ENCODE peak calls at places on chromosome X, in six cellular contexts. P, T, X, V, N and U are unnamed samples.

GRCh38 chrX:8345473-8345872 is 119.2 kb upstream of the VCX3B start:
- DNase-seq in P (no peak), T (no peak), X (no peak), V (no peak), N (no peak), U (no peak)

GRCh38 chrX:130658310-130658709 is 244.7 kb downstream of the ENOX2 start:
- DNase-seq in P (no peak), T (no peak), X (no peak), V (no peak), N (no peak), U (no peak)

GRCh38 chrX:34656842-34657780 is at the start of gene TMEM47:
- DNase-seq in P (peak; percentile 80), T (no peak), X (peak; percentile 78), V (peak; percentile 71), N (peak; percentile 80), U (peak; percentile 1)

GRCh38 chrX:131938749-131939148 is 84.4 kb upstream of the STK26 start:
- DNase-seq in P (no peak), T (no peak), X (no peak), V (no peak), N (no peak), U (no peak)

GRCh38 chrX:27987862-27988646 is 6.8 kb upstream of the DCAF8L1 start:
- DNase-seq in P (no peak), T (no peak), X (no peak), V (no peak), N (no peak), U (no peak)

GRCh38 chrX:98028691-98029090 is 1145.0 kb downstream of the RPA4 start:
- DNase-seq in P (no peak), T (no peak), X (no peak), V (no peak), N (no peak), U (no peak)

GRCh38 chrX:111040377-111041017 is 55.5 kb upstream of the PAK3 start:
- DNase-seq in P (no peak), T (no peak), X (no peak), V (no peak), N (no peak), U (no peak)

GRCh38 chrX:131595120-131595519 is 51.2 kb downstream of the OR13H1 start:
- DNase-seq in P (no peak), T (no peak), X (no peak), V (no peak), N (no peak), U (no peak)

GRCh38 chrX:75746891-75747639 is 38.0 kb downstream of the MAGEE2 start:
- DNase-seq in P (no peak), T (no peak), X (peak; percentile 47), V (peak; percentile 42), N (peak; percentile 55), U (no peak)

GRCh38 chrX:56813318-56813837 is 84.3 kb downstream of the NBDY start:
- DNase-seq in P (no peak), T (no peak), X (no peak), V (no peak), N (no peak), U (no peak)

GRCh38 chrX:15468036-15468435 is 25.1 kb downstream of the PIR start:
- DNase-seq in P (no peak), T (no peak), X (no peak), V (no peak), N (no peak), U (no peak)

GRCh38 chrX:110509778-110510510 is 151.3 kb downstream of the RTL9 start:
- DNase-seq in P (peak; percentile 24), T (no peak), X (no peak), V (no peak), N (no peak), U (no peak)

GRCh38 chrX:146243071-146243470 is 425.4 kb downstream of the SLITRK2 start:
- DNase-seq in P (no peak), T (no peak), X (no peak), V (no peak), N (no peak), U (no peak)

GRCh38 chrX:146238173-146238572 is 420.5 kb downstream of the SLITRK2 start:
- DNase-seq in P (no peak), T (no peak), X (no peak), V (no peak), N (no peak), U (no peak)

DNA sequence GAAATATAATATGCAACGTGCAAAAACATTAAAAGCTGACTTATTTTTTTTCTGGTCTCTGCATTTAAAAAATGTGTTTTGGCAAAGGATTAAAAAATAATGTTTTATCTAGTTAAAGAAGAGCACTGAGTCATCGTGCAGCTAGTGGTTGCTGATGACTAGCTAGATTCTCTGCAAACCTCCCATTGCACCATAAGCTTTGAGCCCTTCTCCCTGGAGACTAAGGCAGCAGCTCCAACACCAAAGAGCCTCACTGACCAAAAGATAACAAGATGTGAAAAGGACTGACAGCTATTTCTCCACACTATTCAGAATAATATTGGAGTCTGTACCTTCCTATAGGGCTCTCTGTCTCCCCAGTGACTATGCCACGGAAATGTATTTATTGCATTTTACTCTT is 424.3 kb downstream of the SLITRK2 start:
- DNase-seq in P (no peak), T (no peak), X (no peak), V (no peak), N (no peak), U (no peak)
- H3K27ac ChIP-seq in P (no peak overlapping the region), T (no peak overlapping the region), X (no peak overlapping the region), V (no peak overlapping the region), N (no peak overlapping the region), U (no peak overlapping the region)

GRCh38 chrX:39818750-39819149 is 279.0 kb downstream of the BCOR start:
- DNase-seq in P (no peak), T (no peak), X (no peak), V (no peak), N (no peak), U (no peak)

GRCh38 chrX:39819921-39820849 is 277.6 kb downstream of the BCOR start:
- DNase-seq in P (no peak), T (no peak), X (no peak), V (peak; percentile 29), N (peak; percentile 50), U (no peak)

GRCh38 chrX:39815621-39816020 is 282.1 kb downstream of the BCOR start:
- DNase-seq in P (no peak), T (no peak), X (no peak), V (no peak), N (no peak), U (no peak)

GRCh38 chrX:39816871-39817731 is 280.7 kb downstream of the BCOR start:
- DNase-seq in P (no peak), T (no peak), X (no peak), V (no peak), N (no peak), U (peak; percentile 31)

DNA sequence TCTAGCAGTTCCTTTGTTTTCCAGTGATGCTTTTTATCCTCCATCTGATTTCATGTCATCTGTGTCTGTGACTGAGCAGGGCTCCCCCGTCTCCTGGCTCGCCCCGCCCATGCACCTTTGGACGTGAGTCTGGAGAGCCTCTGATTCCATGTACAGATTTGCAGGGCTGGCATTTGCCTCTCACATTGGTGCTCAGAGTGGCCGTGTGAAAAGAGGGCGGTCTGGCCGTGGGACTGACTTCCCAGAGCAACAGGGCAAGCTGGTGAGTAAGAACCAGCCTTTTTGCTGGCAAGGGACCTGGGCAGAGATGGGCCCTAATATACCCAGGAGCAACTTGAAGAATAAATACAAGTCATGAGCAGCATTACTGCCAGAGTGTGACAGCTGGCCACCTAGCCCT is 279.7 kb downstream of the BCOR start:
- DNase-seq in P (no peak), T (no peak), X (no peak), V (no peak), N (no peak), U (no peak)
- H3K27ac ChIP-seq in P (no peak overlapping the region), T (no peak overlapping the region), X (no peak overlapping the region), V (no peak overlapping the region), N (peak overlapping the region; percentile 46), U (no peak overlapping the region)

GRCh38 chrX:153333821-153334653 is at the start of gene ZNF275:
- DNase-seq in P (peak; percentile 64), T (no peak), X (peak; percentile 85), V (peak; percentile 82), N (peak; percentile 81), U (peak; percentile 50)
- H3K27ac ChIP-seq in P (no peak within 1 kb of the TSS), T (peak within 1 kb of the TSS; percentile 47), X (no peak within 1 kb of the TSS), V (peak within 1 kb of the TSS; percentile 84), N (no peak within 1 kb of the TSS), U (no peak within 1 kb of the TSS)

DNA sequence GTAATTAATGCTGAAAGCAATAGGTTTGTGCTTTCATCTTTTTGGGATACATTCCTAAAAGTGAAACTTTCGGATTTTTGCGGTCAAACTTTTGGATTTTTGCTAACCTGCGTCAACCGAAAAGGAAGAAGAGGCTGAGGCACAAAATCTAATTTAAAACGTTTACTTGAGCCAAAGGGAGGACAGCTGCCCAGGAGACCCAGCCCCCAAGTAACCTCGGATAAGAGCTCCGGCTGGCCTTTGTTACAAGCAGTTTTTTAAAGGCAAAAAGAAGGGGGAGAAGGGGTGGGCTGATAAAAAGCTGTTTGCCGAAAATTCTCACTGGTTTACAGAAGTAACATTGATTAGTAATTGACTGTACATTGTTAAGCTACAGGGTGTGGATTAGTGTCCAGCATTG is 59.3 kb upstream of the USP9X start:
- DNase-seq in P (no peak), T (no peak), X (no peak), V (no peak), N (no peak), U (no peak)
- H3K27ac ChIP-seq in P (peak overlapping the region; percentile 78), T (no peak overlapping the region), X (no peak overlapping the region), V (no peak overlapping the region), N (no peak overlapping the region), U (no peak overlapping the region)

GRCh38 chrX:107117993-107118321 is 665 bp downstream of the RBM41 start:
- DNase-seq in P (peak; percentile 0), T (no peak), X (no peak), V (no peak), N (no peak), U (no peak)
- H3K27ac ChIP-seq in P (no peak overlapping the region), T (peak overlapping the region; percentile 83), X (no peak overlapping the region), V (peak overlapping the region; percentile 85), N (peak overlapping the region; percentile 76), U (no peak overlapping the region)

GRCh38 chrX:10111364-10112148 is 45.2 kb upstream of the CLCN4 start:
- DNase-seq in P (no peak), T (peak; percentile 59), X (no peak), V (no peak), N (no peak), U (no peak)
- H3K27ac ChIP-seq in P (no peak overlapping the region), T (peak overlapping the region; percentile 87), X (no peak overlapping the region), V (peak overlapping the region; percentile 72), N (no peak overlapping the region), U (peak overlapping the region; percentile 19)

DNA sequence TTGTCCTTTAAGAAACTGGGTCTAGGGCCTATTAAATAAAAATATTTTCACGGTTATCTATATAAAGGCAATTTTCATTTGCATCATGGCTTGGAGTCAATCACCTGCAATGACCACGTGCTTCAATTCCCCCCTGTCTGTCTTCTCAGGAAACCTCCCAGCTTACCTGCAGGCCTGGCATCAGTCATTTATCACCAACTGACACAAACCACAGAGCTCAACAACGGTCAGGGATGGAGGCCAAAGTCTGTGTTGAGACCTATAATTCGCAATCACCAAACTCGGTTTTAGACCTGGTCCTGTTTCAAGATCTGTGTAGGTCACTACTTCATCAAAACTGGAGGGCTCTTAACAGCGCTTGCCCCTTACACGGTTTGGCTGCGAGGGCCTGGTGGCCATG is 1.9 kb downstream of the SLC9A7 start:
- DNase-seq in P (no peak), T (no peak), X (no peak), V (no peak), N (no peak), U (no peak)
- H3K27ac ChIP-seq in P (no peak overlapping the region), T (peak overlapping the region; percentile 5), X (no peak overlapping the region), V (no peak overlapping the region), N (no peak overlapping the region), U (peak overlapping the region; percentile 52)